ENCODE peak calls at places on chromosomes 4 and X, in seven cellular contexts. N is DND-41, R is hepatocyte, O is right lobe of liver, V is spleen, J is HL-60, E is adipocyte. Y is an unnamed sample.
A peak's percentile ranks its signal among the peaks of the same experiment; 100 is the strongest.

GRCh38 chr4:41044791-41045190 is 169.6 kb downstream of the APBB2 start:
- DNase-seq in N (no peak), R (no peak), O (no peak), V (no peak), J (no peak), E (no peak), Y (no peak)

GRCh38 chr4:35516102-35516501 is 728.2 kb downstream of the ARAP2 start:
- DNase-seq in N (no peak), R (no peak), O (no peak), V (no peak), J (no peak), E (no peak), Y (no peak)

GRCh38 chr4:10173754-10174749 is 57.5 kb upstream of the WDR1 start:
- DNase-seq in N (no peak), R (peak; percentile 29), O (peak; percentile 71), V (no peak), J (no peak), E (no peak), Y (no peak)

GRCh38 chr4:181821039-181822004 is 421.9 kb upstream of the TENM3 start:
- DNase-seq in N (no peak), R (no peak), O (no peak), V (no peak), J (no peak), E (peak; percentile 35), Y (no peak)

GRCh38 chr4:187937557-187937956 is 58.0 kb upstream of the ZFP42 start:
- DNase-seq in N (no peak), R (no peak), O (no peak), V (no peak), J (no peak), E (no peak), Y (no peak)

GRCh38 chr4:88027611-88028608 is 20.5 kb downstream of the PKD2 start:
- DNase-seq in N (no peak), R (peak; percentile 40), O (no peak), V (no peak), J (no peak), E (peak; percentile 93), Y (no peak)

GRCh38 chrX:68675466-68675865 is 28.0 kb downstream of the STARD8 start:
- DNase-seq in N (no peak), R (no peak), O (no peak), V (no peak), J (no peak), E (no peak), Y (no peak)

GRCh38 chrX:154918060-154918483 is 31.9 kb downstream of the F8A1 start:
- DNase-seq in N (peak; percentile 45), R (peak; percentile 65), O (no peak), V (no peak), J (no peak), E (peak; percentile 86), Y (peak; percentile 46)

GRCh38 chrX:17377795-17378194 is 2.8 kb downstream of the NHS start:
- DNase-seq in N (no peak), R (no peak), O (no peak), V (no peak), J (no peak), E (peak; percentile 2), Y (no peak)

GRCh38 chrX:54495814-54496516 is at the start of gene FGD1:
- DNase-seq in N (peak; percentile 3), R (peak; percentile 83), O (peak; percentile 66), V (peak; percentile 78), J (no peak), E (peak; percentile 74), Y (no peak)
- H3K4me3 ChIP-seq in N (no peak within 1 kb of the TSS), R (peak within 1 kb of the TSS; percentile 61), O (peak within 1 kb of the TSS; percentile 44), V (peak within 1 kb of the TSS; percentile 60), J (peak within 1 kb of the TSS; percentile 29), E (peak within 1 kb of the TSS; percentile 80), Y (no peak within 1 kb of the TSS)

DNA sequence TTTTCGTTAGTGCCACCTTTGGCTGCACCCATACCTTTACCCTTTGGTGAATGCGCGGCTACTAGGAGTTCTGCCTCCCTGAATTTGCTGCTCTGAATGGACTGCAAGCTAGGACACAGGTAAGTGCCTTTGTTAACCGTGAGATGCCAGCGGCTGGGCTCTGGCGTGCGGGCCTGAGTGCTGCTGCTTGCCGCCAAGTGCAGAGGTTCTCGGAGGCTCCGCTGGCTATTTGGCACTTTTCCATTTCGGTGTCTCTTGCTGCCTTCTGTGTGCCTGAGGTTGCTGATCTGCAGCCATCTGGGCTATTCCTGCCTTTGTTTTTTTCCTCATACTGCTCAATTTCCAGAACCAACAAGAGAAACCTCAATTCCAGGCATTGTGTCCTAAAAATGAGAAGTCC is 4.1 kb upstream of the TBC1D14 start:
- DNase-seq in N (no peak), R (no peak), O (no peak), V (peak; percentile 67), J (no peak), E (no peak), Y (no peak)
- H3K4me3 ChIP-seq in N (no peak overlapping the region), R (no peak overlapping the region), O (no peak overlapping the region), V (no peak overlapping the region), J (no peak overlapping the region), E (no peak overlapping the region), Y (no peak overlapping the region)

DNA sequence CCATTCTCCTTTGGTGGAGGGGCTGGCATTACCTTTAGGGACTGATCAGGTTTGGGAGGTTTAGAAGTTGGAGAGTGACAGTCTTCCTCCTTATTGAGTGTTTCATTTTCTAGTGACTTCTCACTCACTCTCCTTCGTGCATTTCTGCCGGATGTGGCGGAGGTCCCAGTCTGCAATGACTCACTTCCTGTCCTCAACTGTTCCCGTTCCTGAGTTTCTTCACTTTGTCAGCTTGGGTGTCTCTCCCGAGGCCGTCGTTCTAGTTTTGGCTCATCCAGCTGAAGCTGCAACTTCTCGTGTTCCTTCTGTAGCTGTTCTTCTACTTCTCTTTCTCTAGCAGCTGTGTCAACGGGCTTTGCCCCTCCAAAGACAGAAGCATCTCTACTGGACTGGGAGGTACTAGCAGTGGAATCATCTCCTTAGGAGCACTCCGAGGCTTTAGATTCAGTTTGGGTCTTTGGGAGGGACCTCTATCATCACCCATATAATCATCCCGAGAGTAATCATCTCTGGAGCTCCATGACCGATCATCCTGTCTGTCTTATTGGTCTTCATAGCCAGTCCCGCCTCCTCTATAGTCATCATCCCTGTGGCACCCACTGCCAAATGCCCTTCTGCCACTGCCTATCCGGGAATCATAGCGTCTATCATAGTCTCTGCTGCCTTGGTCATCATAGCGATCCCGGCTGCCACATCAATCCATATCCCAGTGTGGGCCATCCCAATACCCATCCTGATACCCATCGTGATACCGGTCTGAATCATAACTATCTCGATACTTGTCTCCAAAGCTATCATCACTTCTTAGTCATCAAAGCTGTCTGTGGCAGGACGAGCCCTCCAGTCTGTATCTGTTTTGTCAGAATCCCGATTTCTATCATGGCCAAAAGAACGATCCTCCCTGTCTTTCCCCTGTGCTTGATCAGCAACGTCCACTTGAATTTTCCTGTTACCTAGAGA is 35.3 kb upstream of the VSIG4 start:
- DNase-seq in N (peak; percentile 65), R (no peak), O (peak; percentile 32), V (peak; percentile 86), J (peak; percentile 74), E (no peak), Y (peak; percentile 7)
- H3K4me3 ChIP-seq in N (no peak overlapping the region), R (no peak overlapping the region), O (no peak overlapping the region), V (peak overlapping the region; percentile 13), J (no peak overlapping the region), E (peak overlapping the region; percentile 46), Y (peak overlapping the region; percentile 51)

GRCh38 chrX:101220881-101221280 is 1.3 kb downstream of the DRP2 start:
- DNase-seq in N (no peak), R (no peak), O (no peak), V (no peak), J (no peak), E (no peak), Y (no peak)
- H3K4me3 ChIP-seq in N (no peak overlapping the region), R (no peak overlapping the region), O (no peak overlapping the region), V (no peak overlapping the region), J (no peak overlapping the region), E (no peak overlapping the region), Y (no peak overlapping the region)

DNA sequence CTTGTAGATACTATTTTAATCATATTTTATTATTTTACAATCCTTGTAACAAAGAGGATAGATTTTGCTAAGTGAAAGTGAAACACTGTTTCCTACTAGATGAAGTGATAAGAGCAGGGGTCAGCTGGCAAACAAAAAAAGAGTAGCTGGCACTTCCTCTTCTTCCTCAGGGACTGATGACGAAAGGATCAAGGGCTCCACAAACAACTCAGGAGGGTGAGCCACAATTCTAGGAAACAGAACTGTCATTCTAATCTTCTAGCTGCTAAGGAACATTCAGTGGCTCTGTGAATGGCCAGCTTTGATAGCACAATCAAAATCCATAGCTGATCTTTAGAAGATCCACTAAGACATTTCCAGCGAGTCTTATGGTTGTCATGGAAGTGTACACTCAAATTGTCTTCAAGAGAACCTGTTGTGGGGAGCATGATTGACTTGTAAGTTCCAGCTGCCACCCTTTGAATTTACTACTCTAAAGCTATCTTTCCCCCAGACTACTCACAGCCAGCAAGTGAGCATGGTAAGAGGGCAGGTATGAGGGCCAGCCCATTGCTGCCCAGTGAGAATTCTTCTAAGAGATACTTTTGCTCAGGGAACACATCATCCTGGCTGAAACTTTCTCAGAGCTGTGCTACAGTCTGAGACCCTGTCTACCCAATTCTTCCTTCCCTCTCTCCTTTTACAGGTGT is 275.7 kb upstream of the RASGEF1B start:
- DNase-seq in N (peak; percentile 33), R (no peak), O (no peak), V (no peak), J (peak; percentile 21), E (no peak), Y (no peak)
- H3K4me3 ChIP-seq in N (no peak overlapping the region), R (no peak overlapping the region), O (no peak overlapping the region), V (no peak overlapping the region), J (no peak overlapping the region), E (no peak overlapping the region), Y (no peak overlapping the region)

GRCh38 chr4:140085062-140085622 is 68.8 kb downstream of the MAML3 start:
- DNase-seq in N (no peak), R (peak; percentile 56), O (no peak), V (no peak), J (no peak), E (no peak), Y (no peak)
- H3K4me3 ChIP-seq in N (no peak overlapping the region), R (no peak overlapping the region), O (no peak overlapping the region), V (no peak overlapping the region), J (no peak overlapping the region), E (no peak overlapping the region), Y (no peak overlapping the region)

DNA sequence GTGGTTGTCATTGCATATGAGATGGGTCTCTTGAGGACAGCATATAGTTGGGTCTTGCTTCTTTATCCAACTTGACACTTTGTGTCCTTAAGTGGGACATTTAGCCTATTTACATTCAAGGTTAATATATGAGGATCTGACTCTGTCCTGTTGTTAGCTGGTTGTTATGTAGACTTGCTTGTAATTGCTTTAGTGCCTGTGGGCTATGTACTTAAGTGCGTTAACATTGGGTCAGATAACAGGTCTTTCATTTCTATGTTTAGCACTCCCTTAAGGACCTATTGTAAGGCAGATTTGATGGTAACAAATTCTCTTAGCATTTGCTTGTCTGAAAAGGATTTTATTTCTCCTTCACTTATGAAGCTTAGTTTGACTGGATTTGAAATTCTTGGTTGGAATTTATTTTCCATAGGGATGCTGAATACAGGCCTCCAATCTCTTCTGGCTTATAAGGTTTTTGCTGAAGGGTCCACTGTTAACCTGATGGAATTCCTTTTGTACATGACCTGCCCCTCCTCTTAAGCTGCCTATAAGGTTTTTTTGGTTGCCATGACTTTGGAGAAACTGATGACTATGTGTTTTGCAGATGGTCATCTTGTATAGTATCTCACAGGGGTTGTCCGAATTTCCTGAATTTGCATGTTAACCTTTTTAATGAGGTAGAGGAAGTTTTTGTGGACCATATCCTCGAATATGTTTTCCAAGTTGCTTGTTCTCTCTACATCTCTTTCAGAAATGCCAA is 162.0 kb downstream of the NKX6-1 start:
- DNase-seq in N (no peak), R (no peak), O (no peak), V (no peak), J (no peak), E (no peak), Y (no peak)
- H3K4me3 ChIP-seq in N (no peak overlapping the region), R (no peak overlapping the region), O (no peak overlapping the region), V (no peak overlapping the region), J (no peak overlapping the region), E (no peak overlapping the region), Y (no peak overlapping the region)

Y was measured in CD8-positive, alpha-beta memory T cell.